ENCODE peak calls at places on chromosomes 12 and 14, in nine cellular contexts. G is stimulated activated CD4-positive, alpha-beta T cell treated with anti-CD3 and anti-CD28 coated beads, Interleukin-2, amount 100 ng/mL, for 24 hours; F is activated naive CD4-positive, alpha-beta T cell treated with anti-CD3 and anti-CD28 coated beads for 36 hours; K is body of pancreas; P is fibroblast of lung; M is amniotic stem cell; L is stimulated activated CD8-positive, alpha-beta memory T cell treated with anti-CD3 and anti-CD28 coated beads, Interleukin-12 subunit alpha, Interleukin-12 subunit beta, amount 100 ng/mL, for 1 hour; Z is H54; E is amniotic epithelial cell. U is an unnamed sample.

GRCh38 chr14:36671149-36671548 is 9.5 kb downstream of the PAX9 start:
- DNase-seq in M (no peak), Z (no peak), K (no peak), L (no peak), E (no peak), F (no peak), P (no peak), G (no peak), U (no peak)

GRCh38 chr12:64392221-64392620 is 1.7 kb upstream of the C12orf56 start:
- DNase-seq in G (no peak), F (peak), Z (peak), K (no peak), P (peak), L (no peak), E (peak), M (no peak), U (no peak)

GRCh38 chr12:32423598-32423997 is 24.2 kb downstream of the FGD4 start:
- DNase-seq in K (no peak), M (no peak), E (no peak), Z (no peak), L (no peak), F (no peak), G (no peak), P (no peak), U (no peak)

GRCh38 chr14:25121342-25122129 is 71.6 kb upstream of the STXBP6 start:
- DNase-seq in G (no peak), E (peak), K (no peak), P (peak), M (peak), L (no peak), F (no peak), Z (peak), U (no peak)

GRCh38 chr14:67674480-67675218 is at the start of gene VTI1B:
- DNase-seq in K (peak), L (peak), F (peak), Z (peak), M (peak), P (peak), G (peak), E (peak), U (peak)

GRCh38 chr12:51971679-51972423 is 20.4 kb downstream of the ACVR1B start:
- DNase-seq in M (no peak), F (no peak), P (no peak), K (no peak), G (no peak), Z (no peak), L (no peak), E (peak), U (no peak)

GRCh38 chr14:96478119-96478518 is 24.1 kb upstream of the PAPOLA start:
- DNase-seq in G (no peak), Z (no peak), K (no peak), E (no peak), P (no peak), F (no peak), L (no peak), M (no peak), U (no peak)

GRCh38 chr14:72779679-72780078 is 114.2 kb downstream of the DPF3 start:
- DNase-seq in E (no peak), F (no peak), M (no peak), G (no peak), K (no peak), P (no peak), L (no peak), Z (no peak), U (no peak)

GRCh38 chr14:93733231-93733630 is 55.1 kb downstream of the PRIMA1 start:
- DNase-seq in G (no peak), L (no peak), F (no peak), P (no peak), Z (no peak), E (no peak), M (no peak), K (no peak), U (no peak)